ENCODE peak calls at places on chromosomes 1 and 21, in nine cellular contexts. X, O, U, Y, T, B, L, G and W are unnamed samples.

GRCh38 chr1:7527733-7528045 is 243.4 kb upstream of the VAMP3 start:
- DNase-seq in X (no peak), O (no peak), U (peak), Y (no peak), T (no peak), B (no peak), L (no peak), G (no peak), W (no peak)

GRCh38 chr1:159009704-159010361 is at the start of gene IFI16:
- DNase-seq in X (peak), O (peak), U (peak), Y (peak), T (no peak), B (peak), L (peak), G (no peak), W (peak)

GRCh38 chr1:1181938-1182410 is 8.3 kb downstream of the TTLL10 start:
- DNase-seq in X (no peak), O (no peak), U (no peak), Y (no peak), T (no peak), B (no peak), L (no peak), G (no peak), W (no peak)

GRCh38 chr21:29650561-29651022 is 289.2 kb downstream of the GRIK1 start:
- DNase-seq in X (no peak), O (no peak), U (no peak), Y (no peak), T (no peak), B (no peak), L (no peak), G (no peak), W (no peak)

GRCh38 chr1:59560807-59561450 is 253.8 kb upstream of the HOOK1 start:
- DNase-seq in X (no peak), O (no peak), U (no peak), Y (no peak), T (no peak), B (no peak), L (no peak), G (no peak), W (no peak)

GRCh38 chr21:42373181-42373907 is 7.0 kb upstream of the TFF1 start:
- DNase-seq in X (peak), O (no peak), U (no peak), Y (no peak), T (peak), B (no peak), L (no peak), G (no peak), W (no peak)

GRCh38 chr1:160681067-160681890 is 30.3 kb downstream of the CD48 start:
- DNase-seq in X (peak), O (peak), U (peak), Y (peak), T (peak), B (peak), L (peak), G (peak), W (no peak)

GRCh38 chr1:173954179-173954578 is 37.1 kb upstream of the SERPINC1 start:
- DNase-seq in X (no peak), O (no peak), U (no peak), Y (no peak), T (no peak), B (no peak), L (no peak), G (no peak), W (no peak)

GRCh38 chr1:180507826-180508724 is 5.7 kb upstream of the ACBD6 start:
- DNase-seq in X (no peak), O (peak), U (no peak), Y (peak), T (no peak), B (peak), L (no peak), G (no peak), W (no peak)

GRCh38 chr1:247079141-247079874 is 697 bp upstream of the ZNF670 start:
- DNase-seq in X (no peak), O (peak), U (no peak), Y (no peak), T (no peak), B (no peak), L (peak), G (no peak), W (no peak)

GRCh38 chr1:234990328-234990675 is 138.3 kb downstream of the TOMM20 start:
- DNase-seq in X (no peak), O (no peak), U (no peak), Y (no peak), T (no peak), B (no peak), L (no peak), G (no peak), W (no peak)

GRCh38 chr1:78497196-78497595 is 6.4 kb downstream of the PTGFR start:
- DNase-seq in X (no peak), O (no peak), U (no peak), Y (peak), T (no peak), B (no peak), L (no peak), G (no peak), W (no peak)

GRCh38 chr1:211495584-211495983 is 3.6 kb upstream of the RD3 start:
- DNase-seq in X (no peak), O (no peak), U (no peak), Y (no peak), T (no peak), B (no peak), L (no peak), G (no peak), W (no peak)

GRCh38 chr1:215793210-215793609 is 226.1 kb downstream of the KCTD3 start:
- DNase-seq in X (no peak), O (no peak), U (no peak), Y (peak), T (no peak), B (peak), L (peak), G (no peak), W (no peak)

GRCh38 chr1:65231718-65232330 is 77.5 kb upstream of the DNAJC6 start:
- DNase-seq in X (no peak), O (no peak), U (no peak), Y (no peak), T (no peak), B (no peak), L (no peak), G (no peak), W (no peak)

GRCh38 chr1:150973826-150974579 is 632 bp downstream of the CERS2 start:
- DNase-seq in X (peak), O (peak), U (peak), Y (peak), T (peak), B (peak), L (peak), G (peak), W (peak)

GRCh38 chr1:115302390-115302961 is 35.6 kb downstream of the NGF start:
- DNase-seq in X (no peak), O (no peak), U (no peak), Y (peak), T (no peak), B (peak), L (no peak), G (no peak), W (no peak)

GRCh38 chr1:85584264-85584781 is 3.8 kb downstream of the CCN1 start:
- DNase-seq in X (no peak), O (no peak), U (no peak), Y (peak), T (no peak), B (peak), L (no peak), G (no peak), W (no peak)

GRCh38 chr1:96520542-96520941 is 201.0 kb upstream of the PTBP2 start:
- DNase-seq in X (no peak), O (no peak), U (no peak), Y (peak), T (no peak), B (no peak), L (no peak), G (no peak), W (no peak)

GRCh38 chr1:2050482-2050792 is 226 bp downstream of the PRKCZ start:
- DNase-seq in X (no peak), O (no peak), U (no peak), Y (no peak), T (no peak), B (peak), L (no peak), G (no peak), W (no peak)

GRCh38 chr1:177620636-177621190 is 349.1 kb downstream of the SEC16B start:
- DNase-seq in X (no peak), O (no peak), U (no peak), Y (no peak), T (no peak), B (peak), L (no peak), G (no peak), W (no peak)

GRCh38 chr1:119093721-119094120 is 46.7 kb downstream of the WARS2 start:
- DNase-seq in X (no peak), O (no peak), U (no peak), Y (no peak), T (no peak), B (no peak), L (no peak), G (no peak), W (no peak)

GRCh38 chr1:212062832-212063438 is 27.4 kb downstream of the DTL start:
- DNase-seq in X (no peak), O (peak), U (no peak), Y (peak), T (no peak), B (peak), L (peak), G (no peak), W (no peak)

GRCh38 chr1:39689635-39690034 is 1.6 kb downstream of the HPCAL4 start:
- DNase-seq in X (no peak), O (no peak), U (no peak), Y (peak), T (no peak), B (no peak), L (peak), G (no peak), W (no peak)

GRCh38 chr1:200245492-200245891 is 164.3 kb downstream of the ZNF281 start:
- DNase-seq in X (no peak), O (no peak), U (no peak), Y (no peak), T (no peak), B (peak), L (no peak), G (no peak), W (no peak)

GRCh38 chr1:34690269-34690668 is 64.6 kb upstream of the GJB5 start:
- DNase-seq in X (no peak), O (no peak), U (no peak), Y (no peak), T (no peak), B (peak), L (no peak), G (no peak), W (no peak)

GRCh38 chr1:42332877-42333276 is 2.2 kb downstream of the FOXJ3 start:
- DNase-seq in X (no peak), O (no peak), U (no peak), Y (no peak), T (no peak), B (no peak), L (no peak), G (no peak), W (no peak)